ENCODE peak calls at places on chromosomes 2 and 18, in seven cellular contexts. N, E, Q, X, Y, H and Z are unnamed samples.

GRCh38 chr2:188963738-188964137 is 10.4 kb upstream of the COL3A1 start:
- DNase-seq in N (no peak), E (no peak), Q (no peak), X (no peak), Y (no peak), H (no peak), Z (no peak)

GRCh38 chr2:104052341-104052740 is 801.6 kb upstream of the POU3F3 start:
- DNase-seq in N (no peak), E (no peak), Q (no peak), X (no peak), Y (no peak), H (no peak), Z (no peak)

GRCh38 chr18:57771183-57771582 is 31.9 kb downstream of the ATP8B1 start:
- DNase-seq in N (no peak), E (no peak), Q (no peak), X (no peak), Y (no peak), H (no peak), Z (no peak)

GRCh38 chr2:26634636-26635230 is 6.4 kb downstream of the CIB4 start:
- DNase-seq in N (no peak), E (no peak), Q (no peak), X (no peak), Y (no peak), H (no peak), Z (no peak)

GRCh38 chr18:61414116-61414515 is 80.9 kb downstream of the CDH20 start:
- DNase-seq in N (no peak), E (no peak), Q (no peak), X (no peak), Y (no peak), H (no peak), Z (no peak)

GRCh38 chr18:3713166-3713565 is 263.2 kb downstream of the TGIF1 start:
- DNase-seq in N (no peak), E (no peak), Q (no peak), X (no peak), Y (no peak), H (no peak), Z (no peak)

GRCh38 chr2:20578895-20579825 is 71.7 kb downstream of the HS1BP3 start:
- DNase-seq in N (no peak), E (peak), Q (peak), X (peak), Y (peak), H (peak), Z (peak)

GRCh38 chr2:233912799-233913423 is 4.3 kb upstream of the TRPM8 start:
- DNase-seq in N (peak), E (no peak), Q (peak), X (peak), Y (peak), H (peak), Z (peak)

GRCh38 chr2:9914384-9915065 is 37.0 kb upstream of the GRHL1 start:
- DNase-seq in N (peak), E (no peak), Q (peak), X (peak), Y (peak), H (no peak), Z (peak)

GRCh38 chr2:70496819-70497218 is 56.8 kb downstream of the TGFA start:
- DNase-seq in N (no peak), E (no peak), Q (no peak), X (no peak), Y (no peak), H (no peak), Z (no peak)

GRCh38 chr2:17615728-17616351 is 75.3 kb downstream of the VSNL1 start:
- DNase-seq in N (no peak), E (no peak), Q (no peak), X (no peak), Y (peak), H (no peak), Z (peak)

GRCh38 chr18:80130555-80130954 is 21.5 kb downstream of the ADNP2 start:
- DNase-seq in N (no peak), E (no peak), Q (no peak), X (no peak), Y (no peak), H (no peak), Z (no peak)

GRCh38 chr18:55763805-55764204 is 175.8 kb upstream of the TCF4 start:
- DNase-seq in N (no peak), E (no peak), Q (no peak), X (no peak), Y (no peak), H (no peak), Z (peak)

GRCh38 chr2:41294331-41294730 is 753.5 kb upstream of the PKDCC start:
- DNase-seq in N (no peak), E (no peak), Q (no peak), X (no peak), Y (no peak), H (no peak), Z (no peak)